ENCODE peak calls at places on chromosomes 16 and 17, in nine cellular contexts. S is endothelial cell of umbilical vein, J is PC-3, U is AG10803, B is A549, D is mammary epithelial cell, N is psoas muscle, W is cardiac fibroblast, R is spleen. A is an unnamed sample.

GRCh38 chr16:84599528-84600202 is 18.2 kb downstream of the COTL1 start:
- DNase-seq in W (peak), R (peak), D (peak), B (no peak), J (no peak), N (peak), S (peak), U (peak), A (peak)

GRCh38 chr16:15847621-15848175 is 9.1 kb downstream of the MYH11 start:
- DNase-seq in R (no peak), S (no peak), W (no peak), J (no peak), D (no peak), N (no peak), U (no peak), B (no peak), A (no peak)

GRCh38 chr16:72862090-72862489 is 185.8 kb downstream of the ZFHX3 start:
- DNase-seq in B (no peak), J (no peak), N (no peak), D (no peak), W (no peak), U (no peak), S (no peak), R (no peak), A (no peak)

GRCh38 chr16:24318670-24319069 is 62.5 kb downstream of the CACNG3 start:
- DNase-seq in R (no peak), U (no peak), W (no peak), B (no peak), N (no peak), S (no peak), J (no peak), D (no peak), A (no peak)

GRCh38 chr16:30065943-30066881 is 652 bp downstream of the ALDOA start:
- DNase-seq in U (peak), N (no peak), J (no peak), B (no peak), W (peak), S (no peak), D (peak), R (no peak), A (no peak)

GRCh38 chr17:44350733-44351226 is 5.7 kb downstream of the GRN start:
- DNase-seq in B (peak), S (peak), J (peak), N (peak), R (peak), W (peak), D (peak), U (peak), A (peak)

GRCh38 chr16:31148281-31148728 is 1.6 kb downstream of the PRSS36 start:
- DNase-seq in W (no peak), U (no peak), R (no peak), J (no peak), D (no peak), S (no peak), B (no peak), N (no peak), A (no peak)

GRCh38 chr17:38861399-38861843 is 7.9 kb upstream of the RPL23 start:
- DNase-seq in B (peak), S (no peak), N (no peak), W (peak), D (peak), U (no peak), R (no peak), J (no peak), A (no peak)

GRCh38 chr16:87851601-87852000 is 17.7 kb downstream of the SLC7A5 start:
- DNase-seq in B (no peak), U (no peak), J (no peak), D (no peak), N (no peak), W (no peak), R (no peak), S (no peak), A (no peak)

GRCh38 chr16:24670623-24671454 is 58.6 kb upstream of the TNRC6A start:
- DNase-seq in S (peak), B (peak), D (peak), R (no peak), U (peak), J (peak), W (peak), N (peak), A (peak)

GRCh38 chr16:1283996-1284592 is 25.3 kb upstream of the UBE2I start:
- DNase-seq in D (no peak), N (no peak), B (no peak), S (no peak), W (no peak), J (no peak), U (no peak), R (no peak), A (no peak)

GRCh38 chr17:83012873-83013778 is 66.3 kb upstream of the METRNL start:
- DNase-seq in R (no peak), D (peak), U (peak), N (no peak), J (no peak), W (no peak), B (no peak), S (no peak), A (peak)

GRCh38 chr16:67198238-67198734 is 645 bp upstream of the ELMO3 start:
- DNase-seq in J (peak), B (peak), S (peak), R (no peak), W (peak), D (peak), U (peak), N (no peak), A (no peak)

GRCh38 chr16:54431041-54431996 is 144.7 kb upstream of the IRX3 start:
- DNase-seq in U (peak), B (no peak), W (peak), J (peak), D (peak), R (no peak), N (no peak), S (no peak), A (no peak)

GRCh38 chr17:16872836-16873653 is 98.9 kb downstream of the TNFRSF13B start:
- DNase-seq in N (no peak), D (peak), U (no peak), B (peak), R (peak), S (no peak), J (peak), W (peak), A (no peak)

GRCh38 chr17:6496636-6497441 is 52.6 kb downstream of the PIMREG start:
- DNase-seq in D (no peak), U (no peak), N (no peak), R (peak), S (no peak), J (no peak), B (no peak), W (no peak), A (no peak)

GRCh38 chr17:12673788-12674187 is 8.1 kb downstream of the MYOCD start:
- DNase-seq in S (no peak), B (no peak), J (no peak), W (peak), N (no peak), D (no peak), R (no peak), U (peak), A (no peak)

GRCh38 chr16:24610421-24610765 is 71.0 kb downstream of the RBBP6 start:
- DNase-seq in S (peak), N (peak), D (peak), B (no peak), J (peak), U (peak), R (peak), W (peak), A (peak)

GRCh38 chr16:1265090-1265630 is 9.3 kb downstream of the TPSD1 start:
- DNase-seq in U (no peak), N (no peak), J (no peak), R (no peak), D (no peak), S (no peak), W (no peak), B (no peak), A (no peak)

GRCh38 chr16:87464691-87465300 is 28.0 kb downstream of the ZCCHC14 start:
- DNase-seq in U (peak), R (no peak), S (no peak), W (peak), J (peak), B (no peak), N (peak), D (no peak), A (peak)

GRCh38 chr17:54544239-54544638 is 356.4 kb upstream of the TOM1L1 start:
- DNase-seq in W (no peak), U (no peak), D (no peak), N (no peak), J (no peak), S (no peak), R (no peak), B (no peak), A (no peak)

GRCh38 chr16:1416521-1416941 is 2.0 kb upstream of the UNKL start:
- DNase-seq in N (no peak), S (no peak), J (peak), W (no peak), D (no peak), B (no peak), R (no peak), U (no peak), A (no peak)

GRCh38 chr16:84819644-84820304 is at the start of gene CRISPLD2:
- DNase-seq in J (peak), U (peak), R (peak), N (peak), D (peak), B (peak), W (peak), S (peak), A (peak)

GRCh38 chr16:81494888-81495287 is 50.3 kb downstream of the CMIP start:
- DNase-seq in D (no peak), S (no peak), W (no peak), J (no peak), U (no peak), N (no peak), R (no peak), B (no peak), A (no peak)

GRCh38 chr17:67801626-67802175 is 23.6 kb upstream of the BPTF start:
- DNase-seq in W (no peak), D (peak), J (peak), R (no peak), B (no peak), N (no peak), U (no peak), S (no peak), A (no peak)

GRCh38 chr17:82458130-82458884 is at the start of gene NARF:
- DNase-seq in U (peak), S (peak), N (peak), J (peak), B (peak), W (peak), R (peak), D (peak), A (peak)

GRCh38 chr17:55518549-55518948 is 7.3 kb upstream of the SMIM36 start:
- DNase-seq in W (no peak), R (no peak), B (no peak), N (no peak), D (no peak), J (no peak), U (no peak), S (no peak), A (no peak)

GRCh38 chr16:81326971-81327370 is 12.2 kb downstream of the GAN start:
- DNase-seq in S (no peak), B (no peak), D (no peak), J (no peak), W (no peak), R (no peak), N (no peak), U (no peak), A (no peak)

GRCh38 chr16:19168173-19169080 is at the start of gene SYT17:
- DNase-seq in B (peak), D (no peak), J (peak), N (peak), W (no peak), S (no peak), U (no peak), R (peak), A (no peak)

GRCh38 chr16:82881517-82881916 is 254.7 kb downstream of the CDH13 start:
- DNase-seq in N (no peak), J (no peak), D (no peak), R (no peak), W (no peak), B (no peak), U (no peak), S (no peak), A (no peak)

GRCh38 chr16:29198731-29199521 is 207.6 kb downstream of the NPIPB11 start:
- DNase-seq in U (no peak), B (no peak), S (no peak), J (no peak), D (no peak), W (peak), R (peak), N (no peak), A (no peak)

GRCh38 chr16:68969338-68969737 is 126.0 kb downstream of the TANGO6 start:
- DNase-seq in S (peak), W (no peak), N (no peak), D (no peak), U (no peak), B (no peak), J (no peak), R (no peak), A (no peak)
- TF ChIP-seq CTCF in S (no peak), W (no peak), N (no peak), D (no peak), U (no peak), B (no peak), J (no peak), R (no peak), A (no peak)

DNA sequence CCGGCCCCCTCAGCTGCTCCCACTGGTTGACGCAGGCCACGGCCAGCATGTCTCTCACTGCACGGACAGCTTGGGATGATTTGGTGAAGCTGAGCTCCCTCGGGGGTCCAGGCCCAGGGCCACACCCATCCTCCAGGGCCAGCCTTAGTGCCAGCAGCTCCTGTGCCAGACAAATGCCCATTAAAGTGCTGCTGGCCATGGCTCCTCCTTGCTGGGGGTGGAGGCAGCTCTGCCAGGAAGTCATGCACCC is 2.5 kb downstream of the TRIM47 start:
- DNase-seq in R (no peak), J (no peak), N (no peak), U (no peak), S (no peak), W (no peak), D (no peak), B (no peak), A (no peak)
- H3K4me3 ChIP-seq in R (peak), J (peak), N (peak), U (no peak), S (peak), W (no peak), D (no peak), B (peak), A (no peak)

DNA sequence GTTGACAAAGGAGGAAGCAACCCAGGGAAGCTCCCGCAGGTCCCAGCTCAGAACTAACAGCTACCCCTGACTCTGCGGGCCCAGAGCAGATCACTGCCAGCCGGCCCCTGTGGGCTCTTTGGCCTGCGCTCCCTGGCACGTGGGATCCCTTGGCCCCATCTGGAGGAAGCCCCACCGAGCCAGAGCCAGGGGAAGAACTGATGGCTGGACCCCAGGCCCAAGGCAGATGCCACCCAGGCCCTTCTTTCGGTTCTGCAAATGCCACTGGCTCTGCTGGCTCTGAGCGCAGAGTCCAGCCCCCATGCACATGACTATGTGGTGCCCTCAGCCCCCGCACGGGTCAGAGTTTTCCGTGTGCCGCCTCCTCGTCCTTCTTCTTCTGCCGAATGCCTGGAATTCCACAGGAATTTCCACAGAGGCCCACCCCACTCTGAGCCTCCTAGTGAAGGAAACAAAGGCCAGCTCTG is 35.8 kb upstream of the SNN start:
- DNase-seq in J (no peak), B (no peak), D (no peak), R (peak), N (no peak), S (peak), W (peak), U (peak), A (peak)
- TF ChIP-seq CTCF in J (no peak), B (no peak), D (no peak), R (no peak), N (no peak), S (no peak), W (no peak), U (no peak), A (no peak)

DNA sequence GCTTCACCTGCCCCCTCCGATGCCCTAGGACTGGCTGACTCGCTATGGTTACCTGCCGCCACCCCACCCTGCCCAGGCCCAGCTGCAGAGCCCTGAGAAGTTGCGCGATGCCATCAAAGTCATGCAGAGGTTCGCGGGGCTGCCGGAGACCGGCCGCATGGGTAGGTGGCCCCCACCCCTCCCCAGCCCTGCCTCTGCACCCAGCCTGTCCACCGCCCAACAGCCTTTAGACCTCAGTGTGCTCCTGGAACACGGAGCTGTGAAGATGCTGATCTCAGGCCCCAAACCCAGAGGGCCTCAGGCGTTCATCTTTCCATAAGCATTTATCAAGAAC is 993 bp downstream of the MMP25 start:
- DNase-seq in S (no peak), W (no peak), B (no peak), U (no peak), J (no peak), R (no peak), D (no peak), N (no peak), A (no peak)
- H3K4me3 ChIP-seq in S (no peak), W (no peak), B (no peak), U (no peak), J (no peak), R (peak), D (no peak), N (peak), A (no peak)

DNA sequence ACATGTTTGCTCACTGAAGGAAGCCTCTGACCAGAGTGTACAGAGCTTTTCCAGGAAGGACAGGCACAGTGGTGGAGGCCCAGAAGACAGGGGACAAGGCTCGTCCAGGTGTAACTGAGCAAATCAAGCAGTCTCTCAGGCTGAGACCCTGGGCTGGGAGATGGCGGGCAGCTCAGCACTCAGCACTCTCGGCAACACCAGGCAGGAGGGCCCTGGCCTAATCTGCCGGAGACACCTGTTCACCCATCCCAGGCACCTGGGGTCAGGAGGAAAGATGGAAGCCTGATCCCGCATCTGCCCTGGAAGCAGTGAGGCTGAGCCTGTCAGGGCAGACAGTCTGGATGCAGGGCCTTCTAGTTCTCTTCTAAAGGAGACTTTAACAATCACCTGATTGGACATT is 4.8 kb downstream of the RASL10B start:
- DNase-seq in D (no peak), B (no peak), S (no peak), U (no peak), J (no peak), R (no peak), W (no peak), N (no peak), A (no peak)
- TF ChIP-seq CTCF in D (no peak), B (no peak), S (no peak), U (no peak), J (no peak), R (no peak), W (no peak), N (no peak), A (no peak)

GRCh38 chr17:5325851-5326250 is 43.8 kb downstream of the RABEP1 start:
- DNase-seq in R (no peak), D (no peak), B (no peak), N (no peak), U (no peak), J (no peak), S (no peak), W (no peak), A (no peak)

GRCh38 chr17:5329784-5330557 is 47.9 kb downstream of the RABEP1 start:
- DNase-seq in D (no peak), W (peak), R (no peak), B (no peak), J (no peak), U (peak), S (no peak), N (no peak), A (no peak)

DNA sequence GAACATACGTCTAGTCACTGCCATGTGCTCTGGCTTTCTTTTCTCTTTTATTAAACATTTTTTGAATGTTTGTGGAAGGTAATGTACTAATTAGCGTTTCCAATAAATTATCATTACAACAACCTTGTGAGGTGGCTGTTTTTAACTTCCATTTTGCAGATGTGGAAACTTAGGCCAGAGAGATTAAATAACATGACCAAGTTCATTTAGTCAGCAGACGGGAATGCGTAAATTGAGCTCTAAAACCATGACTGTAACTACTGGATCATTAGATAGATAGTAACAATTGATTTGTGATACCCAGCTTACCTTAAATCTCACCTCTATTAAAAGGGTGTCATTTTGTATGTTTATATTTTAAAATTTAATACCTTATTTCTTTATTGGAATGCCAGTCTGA is 49.4 kb downstream of the RABEP1 start:
- DNase-seq in D (no peak), J (no peak), U (peak), W (peak), N (no peak), R (no peak), S (no peak), B (no peak), A (no peak)
- H3K4me3 ChIP-seq in D (no peak), J (no peak), U (no peak), W (no peak), N (no peak), R (no peak), S (no peak), B (no peak), A (no peak)

DNA sequence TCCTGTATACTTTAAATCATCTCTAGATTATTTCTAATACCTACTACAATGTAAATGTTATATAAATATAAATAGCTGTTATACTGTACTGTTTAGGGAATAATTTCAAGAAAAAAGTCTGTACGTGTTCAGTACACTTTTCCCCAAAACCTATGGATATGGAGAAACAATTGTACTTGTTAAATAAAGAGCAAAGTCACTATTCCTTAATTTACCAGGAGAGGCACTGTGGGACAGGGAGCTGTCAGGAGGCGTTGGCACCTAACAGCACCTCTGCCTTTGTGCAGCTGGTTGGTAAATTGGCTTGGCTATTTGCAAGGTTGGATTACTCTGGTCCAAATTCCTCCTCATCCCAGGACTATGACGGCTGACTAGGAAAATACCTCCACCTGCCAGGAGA is 28.0 kb downstream of the CRHR1 start:
- DNase-seq in J (peak), N (no peak), W (peak), B (peak), R (no peak), U (peak), D (peak), S (no peak), A (no peak)
- TF ChIP-seq CTCF in J (peak), N (peak), W (peak), B (peak), R (no peak), U (no peak), D (peak), S (peak), A (no peak)

A was measured in astrocyte of the cerebellum.